ENCODE peak calls at places on chromosome 21, in five cellular contexts. K is breast epithelium, P is uterus, M is cardiac muscle cell, V is AG04450. I is an unnamed sample.

GRCh38 chr21:27647401-27647800 is 680.5 kb upstream of the ADAMTS5 start:
- DNase-seq in K (no peak), P (no peak), M (peak), V (no peak), I (no peak)

GRCh38 chr21:16912075-16912474 is 600.8 kb upstream of the CXADR start:
- DNase-seq in K (no peak), P (no peak), M (peak), V (no peak), I (no peak)

GRCh38 chr21:29939859-29940245 is at the start of gene GRIK1:
- DNase-seq in K (no peak), P (no peak), M (no peak), V (no peak), I (no peak)

GRCh38 chr21:38379171-38379570 is 119.1 kb downstream of the ERG start:
- DNase-seq in K (no peak), P (no peak), M (no peak), V (no peak), I (no peak)

GRCh38 chr21:34889287-34889536 is 159.9 kb downstream of the RUNX1 start:
- DNase-seq in K (no peak), P (peak), M (peak), V (no peak), I (no peak)

GRCh38 chr21:38853421-38853919 is 47.7 kb downstream of the ETS2 start:
- DNase-seq in K (no peak), P (no peak), M (peak), V (peak), I (no peak)

GRCh38 chr21:36075171-36075570 is 5.3 kb downstream of the CBR1 start:
- DNase-seq in K (no peak), P (no peak), M (no peak), V (no peak), I (peak)

GRCh38 chr21:41506526-41507520 is 1.1 kb downstream of the TMPRSS2 start:
- DNase-seq in K (peak), P (no peak), M (no peak), V (no peak), I (no peak)

GRCh38 chr21:32886339-32886738 is 114.8 kb upstream of the PAXBP1 start:
- DNase-seq in K (no peak), P (no peak), M (no peak), V (no peak), I (no peak)

GRCh38 chr21:34348890-34349519 is 14.8 kb upstream of the KCNE2 start:
- DNase-seq in K (no peak), P (no peak), M (no peak), V (no peak), I (no peak)

GRCh38 chr21:33734326-33734725 is 92.0 kb downstream of the ITSN1 start:
- DNase-seq in K (no peak), P (no peak), M (no peak), V (peak), I (no peak)

GRCh38 chr21:40254540-40255455 is 387.6 kb downstream of the PCP4 start:
- DNase-seq in K (no peak), P (no peak), M (no peak), V (no peak), I (peak)

GRCh38 chr21:40253112-40253511 is 385.9 kb downstream of the PCP4 start:
- DNase-seq in K (no peak), P (no peak), M (no peak), V (no peak), I (no peak)

DNA sequence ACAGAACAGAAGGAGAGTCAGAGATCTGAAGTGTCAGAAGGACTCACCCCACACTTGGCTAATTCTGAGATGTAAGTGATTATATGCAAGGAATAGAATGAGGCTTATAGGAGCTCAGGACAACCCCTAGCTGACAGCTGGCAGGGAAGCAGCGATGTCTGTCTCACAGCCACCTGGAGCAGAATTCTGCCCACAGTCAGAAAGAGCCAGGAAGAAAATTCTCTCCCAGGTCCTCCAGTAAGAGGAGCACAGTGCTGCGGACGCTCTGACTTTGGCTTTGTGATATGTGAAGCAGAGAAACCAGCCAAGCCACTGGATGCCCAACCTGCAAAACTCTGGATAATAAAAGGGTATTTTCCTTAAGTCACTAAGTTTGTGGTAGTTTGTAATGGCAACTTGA is 388.4 kb downstream of the PCP4 start:
- DNase-seq in K (no peak), P (no peak), M (no peak), V (no peak), I (no peak)
- H3K27ac ChIP-seq in K (peak), P (no peak), M (no peak), V (no peak), I (no peak)

GRCh38 chr21:37367301-37367757 is 756 bp downstream of the DYRK1A start:
- DNase-seq in K (no peak), P (no peak), M (peak), V (no peak), I (no peak)
- H3K27ac ChIP-seq in K (peak), P (peak), M (peak), V (peak), I (peak)

DNA sequence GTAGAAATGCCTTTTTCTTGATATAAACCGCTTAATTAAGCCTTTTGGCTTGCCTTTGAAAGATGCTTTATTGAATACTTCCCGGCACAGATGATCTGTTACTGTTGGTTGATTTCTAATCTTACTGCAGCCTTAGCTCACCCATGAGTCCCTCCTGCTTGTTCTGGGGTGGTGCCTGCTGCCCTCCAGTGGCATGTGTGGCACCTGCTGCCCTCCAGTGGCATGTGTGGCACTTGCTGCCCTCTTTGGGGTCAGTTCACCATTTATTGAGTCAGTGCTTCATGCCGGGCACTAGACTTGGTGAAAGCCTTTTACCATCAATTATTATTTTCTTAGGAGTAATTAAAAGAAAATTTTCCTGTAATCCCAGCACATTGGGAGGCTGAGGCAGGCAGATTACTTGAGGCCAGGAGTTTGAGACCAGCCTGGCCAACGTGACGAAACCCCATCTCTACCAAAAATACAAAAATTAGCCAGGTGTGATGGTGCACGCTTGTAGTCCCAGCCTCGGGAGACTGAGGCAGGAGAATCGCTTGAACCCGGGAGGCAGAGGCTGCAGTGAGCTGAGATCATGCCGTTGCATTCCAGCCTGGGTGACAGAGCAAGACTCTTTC is 54.3 kb downstream of the ADARB1 start:
- DNase-seq in K (peak), P (peak), M (peak), V (peak), I (peak)
- H3K27ac ChIP-seq in K (no peak), P (peak), M (peak), V (no peak), I (no peak)

GRCh38 chr21:37204580-37204979 is 62.6 kb downstream of the VPS26C start:
- DNase-seq in K (no peak), P (no peak), M (peak), V (no peak), I (no peak)
- H3K27ac ChIP-seq in K (no peak), P (no peak), M (no peak), V (no peak), I (no peak)

DNA sequence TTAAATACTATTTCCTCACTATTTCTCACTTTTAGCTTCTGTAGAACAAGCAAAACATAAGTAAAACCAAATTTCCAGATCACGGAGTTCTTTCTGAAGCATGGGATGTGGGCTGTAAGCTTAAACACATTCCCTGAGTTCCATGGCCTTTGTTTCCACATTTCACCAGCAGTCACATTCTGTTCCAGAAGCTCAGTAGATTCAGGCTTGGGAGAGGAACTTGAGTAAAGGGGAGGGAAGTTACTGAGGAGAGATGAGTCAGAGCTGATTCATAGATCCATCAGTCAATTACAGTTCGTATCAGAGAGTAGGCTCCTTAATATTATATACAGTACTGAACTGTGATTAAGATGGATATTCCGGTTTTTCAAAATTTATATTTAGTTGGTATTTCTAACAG is 614.2 kb downstream of the NCAM2 start:
- DNase-seq in K (no peak), P (no peak), M (peak), V (peak), I (peak)
- H3K27ac ChIP-seq in K (no peak), P (no peak), M (no peak), V (no peak), I (no peak)